ENCODE peak calls at places on chromosomes 7 and 10, in eight cellular contexts. H is choroid plexus epithelial cell, C is astrocyte of the cerebellum, W is GM06990, R is fibroblast of villous mesenchyme, F is WERI-Rb-1, Z is mesenchymal stem cell, U is stomach. M is an unnamed sample.
A peak's percentile ranks its signal among the peaks of the same experiment; 100 is the strongest.

GRCh38 chr7:158560386-158560785 is 27.2 kb downstream of the PTPRN2 start:
- DNase-seq in H (no peak), C (no peak), W (no peak), R (no peak), F (no peak), Z (no peak), U (no peak), M (no peak)

GRCh38 chr10:124744688-124745055 is 494 bp upstream of the FAM53B start:
- DNase-seq in H (peak; percentile 88), C (peak; percentile 40), W (no peak), R (peak; percentile 76), F (no peak), Z (peak; percentile 75), U (no peak), M (no peak)

GRCh38 chr10:28429573-28430216 is 103.2 kb upstream of the WAC start:
- DNase-seq in H (peak; percentile 6), C (no peak), W (no peak), R (no peak), F (no peak), Z (peak; percentile 3), U (no peak), M (no peak)

GRCh38 chr10:52775132-52775647 is 2.6 kb upstream of the MBL2 start:
- DNase-seq in H (no peak), C (no peak), W (no peak), R (no peak), F (no peak), Z (no peak), U (no peak), M (no peak)

GRCh38 chr7:13077466-13077865 is 390.0 kb downstream of the ARL4A start:
- DNase-seq in H (peak; percentile 64), C (peak; percentile 5), W (no peak), R (peak; percentile 41), F (no peak), Z (peak; percentile 40), U (no peak), M (no peak)

GRCh38 chr7:54995631-54996340 is 23.0 kb upstream of the EGFR start:
- DNase-seq in H (peak; percentile 47), C (no peak), W (no peak), R (peak; percentile 63), F (no peak), Z (peak; percentile 46), U (no peak), M (peak; percentile 94)

GRCh38 chr10:120392671-120393079 is 64.4 kb upstream of the PLPP4 start:
- DNase-seq in H (no peak), C (no peak), W (no peak), R (no peak), F (no peak), Z (no peak), U (peak; percentile 57), M (peak; percentile 63)

GRCh38 chr10:101008823-101009423 is 9.3 kb downstream of the LZTS2 start:
- DNase-seq in H (no peak), C (no peak), W (no peak), R (no peak), F (no peak), Z (no peak), U (no peak), M (no peak)

GRCh38 chr10:63986536-63986935 is 465.3 kb downstream of the REEP3 start:
- DNase-seq in H (no peak), C (no peak), W (no peak), R (no peak), F (no peak), Z (no peak), U (no peak), M (no peak)

GRCh38 chr7:88688222-88688621 is 71.3 kb upstream of the ZNF804B start:
- DNase-seq in H (no peak), C (no peak), W (no peak), R (no peak), F (no peak), Z (no peak), U (no peak), M (no peak)

GRCh38 chr7:19919156-19920085 is 146.0 kb upstream of the TMEM196 start:
- DNase-seq in H (peak; percentile 60), C (no peak), W (no peak), R (no peak), F (no peak), Z (no peak), U (no peak), M (no peak)
- H3K4me3 ChIP-seq in H (no peak overlapping the region), C (no peak overlapping the region), W (no peak overlapping the region), R (no peak overlapping the region), F (no peak overlapping the region), Z (no peak overlapping the region), U (no peak overlapping the region), M (no peak overlapping the region)

DNA sequence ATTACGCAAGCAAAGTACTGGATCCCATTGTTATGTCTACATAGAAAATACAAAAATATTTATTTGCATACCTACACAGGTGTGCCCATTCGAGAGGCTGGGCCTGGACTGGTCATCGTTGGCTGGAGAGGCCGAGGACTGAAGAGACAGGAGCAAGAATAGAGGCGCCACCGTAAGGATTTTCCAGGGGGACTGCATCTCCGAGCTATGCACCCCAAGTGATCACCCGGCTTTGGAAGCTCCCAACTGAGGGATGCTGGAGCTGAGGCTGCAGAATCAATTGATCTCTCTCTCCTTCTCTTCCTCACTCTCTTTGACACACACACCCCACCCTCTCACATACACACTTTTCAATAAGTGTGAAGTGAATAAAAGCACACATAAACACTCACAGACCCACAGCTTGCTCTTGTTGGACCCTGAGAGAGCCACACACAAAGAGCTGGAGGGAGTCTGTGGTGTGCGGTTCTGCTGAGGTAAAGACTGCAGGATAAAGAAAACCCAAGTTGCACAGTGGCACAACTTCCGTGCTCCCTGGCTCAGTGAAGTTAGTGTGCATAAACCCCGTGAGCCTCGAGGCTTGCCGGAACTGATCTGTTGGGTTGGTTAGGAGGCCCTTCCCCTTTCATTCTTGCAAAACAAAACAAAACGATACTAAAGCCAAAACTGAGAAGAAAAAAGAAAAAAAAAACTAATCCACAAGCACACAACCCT is at the start of gene AOAH:
- DNase-seq in H (peak; percentile 12), C (no peak), W (peak; percentile 21), R (no peak), F (no peak), Z (no peak), U (peak; percentile 64), M (no peak)
- H3K4me3 ChIP-seq in H (no peak within 1 kb of the TSS), C (no peak within 1 kb of the TSS), W (no peak within 1 kb of the TSS), R (no peak within 1 kb of the TSS), F (no peak within 1 kb of the TSS), Z (no peak within 1 kb of the TSS), U (peak within 1 kb of the TSS; percentile 22), M (no peak within 1 kb of the TSS)

GRCh38 chr10:67863094-67863493 is 21.4 kb upstream of the SIRT1 start:
- DNase-seq in H (no peak), C (no peak), W (no peak), R (no peak), F (no peak), Z (no peak), U (no peak), M (no peak)

GRCh38 chr10:67858971-67859370 is 21.0 kb upstream of the DNAJC12 start:
- DNase-seq in H (no peak), C (no peak), W (no peak), R (no peak), F (no peak), Z (no peak), U (no peak), M (no peak)

GRCh38 chr10:67864560-67865371 is 19.7 kb upstream of the SIRT1 start:
- DNase-seq in H (no peak), C (no peak), W (no peak), R (no peak), F (no peak), Z (no peak), U (no peak), M (no peak)

GRCh38 chr10:67861750-67862460 is 22.6 kb upstream of the SIRT1 start:
- DNase-seq in H (no peak), C (no peak), W (no peak), R (no peak), F (no peak), Z (no peak), U (no peak), M (no peak)
- H3K4me3 ChIP-seq in H (no peak overlapping the region), C (no peak overlapping the region), W (no peak overlapping the region), R (no peak overlapping the region), F (no peak overlapping the region), Z (no peak overlapping the region), U (no peak overlapping the region), M (no peak overlapping the region)

DNA sequence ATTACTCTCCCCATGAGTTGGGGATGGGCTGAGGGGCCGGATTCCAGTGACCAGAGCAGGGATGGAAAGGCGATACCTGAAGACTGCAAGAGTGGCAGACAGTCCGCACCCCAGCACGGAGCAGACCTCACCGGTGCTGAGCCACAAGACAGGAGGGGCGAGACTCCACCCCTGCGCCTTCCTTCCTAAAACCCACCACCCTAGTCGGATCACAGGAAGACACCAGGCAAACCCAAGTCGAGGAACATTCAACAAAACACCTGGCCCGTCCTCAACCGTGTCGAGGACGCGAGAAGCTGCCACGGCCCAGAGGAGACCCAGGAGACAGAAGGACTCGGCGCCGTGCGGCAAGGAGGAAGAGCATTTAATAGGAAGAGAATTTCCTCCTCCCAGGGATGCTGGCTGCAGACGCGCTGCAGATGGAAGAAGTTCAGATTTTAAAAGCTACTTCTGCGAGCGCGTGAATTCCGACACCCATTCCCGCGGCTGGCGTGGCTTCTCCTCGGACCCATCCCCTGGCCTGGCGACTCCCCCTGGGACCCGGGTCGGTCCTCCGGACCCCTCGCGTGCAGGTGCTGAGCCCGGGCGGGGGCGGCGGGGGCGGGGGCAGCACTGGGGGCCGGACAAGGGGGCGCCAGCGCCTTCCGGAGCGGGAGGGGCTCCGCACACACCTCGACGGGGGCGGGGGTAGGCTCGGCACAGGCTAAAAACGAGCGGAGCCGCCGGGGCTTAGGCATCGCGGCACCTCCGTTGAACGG is 573 bp upstream of the UTF1 start:
- DNase-seq in H (no peak), C (no peak), W (no peak), R (no peak), F (no peak), Z (no peak), U (no peak), M (no peak)
- H3K4me3 ChIP-seq in H (no peak overlapping the region), C (no peak overlapping the region), W (no peak overlapping the region), R (no peak overlapping the region), F (no peak overlapping the region), Z (no peak overlapping the region), U (no peak overlapping the region), M (no peak overlapping the region)

GRCh38 chr7:45919231-45919825 is 1.7 kb downstream of the IGFBP3 start:
- DNase-seq in H (no peak), C (no peak), W (no peak), R (no peak), F (no peak), Z (peak; percentile 8), U (no peak), M (no peak)
- H3K4me3 ChIP-seq in H (peak overlapping the region; percentile 55), C (peak overlapping the region; percentile 57), W (no peak overlapping the region), R (peak overlapping the region; percentile 87), F (no peak overlapping the region), Z (peak overlapping the region; percentile 88), U (peak overlapping the region; percentile 56), M (peak overlapping the region; percentile 64)

DNA sequence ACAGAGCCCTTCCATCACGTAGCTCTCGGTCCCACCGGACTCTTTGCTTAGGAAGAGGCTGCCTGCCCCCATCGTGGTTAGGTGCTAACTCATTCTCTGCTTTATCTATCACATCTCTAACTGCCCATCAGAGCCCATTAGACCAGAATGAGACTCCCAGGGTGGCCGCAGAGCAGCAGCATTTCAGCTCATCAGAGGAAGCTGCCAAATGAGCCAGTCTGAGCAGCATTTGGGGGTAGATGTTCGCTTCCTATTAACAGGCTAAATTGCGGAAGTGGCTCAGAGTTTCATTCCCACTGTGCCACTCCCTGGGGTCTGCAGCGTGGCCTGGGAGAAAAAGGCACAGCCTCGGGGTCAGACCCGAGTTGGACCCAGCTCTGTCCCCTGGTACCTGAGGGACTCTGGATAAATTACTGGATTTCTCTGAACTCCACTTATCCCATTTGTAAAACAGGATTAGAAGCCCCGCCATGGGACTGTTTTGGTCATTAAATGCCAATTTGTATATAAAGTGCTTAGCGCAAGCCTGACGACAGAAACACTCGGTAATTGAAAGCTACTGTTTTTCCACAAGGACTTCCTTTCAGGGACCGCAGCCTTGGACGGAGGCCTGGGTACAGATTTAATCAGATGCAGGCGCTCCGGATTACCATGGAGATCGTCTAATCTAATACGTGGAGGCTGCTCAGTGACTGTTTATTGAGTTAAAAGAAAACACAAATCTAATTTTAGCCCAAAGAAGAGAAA is 73.7 kb upstream of the PRLHR start:
- DNase-seq in H (peak; percentile 47), C (peak; percentile 78), W (no peak), R (peak; percentile 85), F (no peak), Z (peak; percentile 6), U (no peak), M (peak; percentile 16)
- H3K4me3 ChIP-seq in H (no peak overlapping the region), C (no peak overlapping the region), W (no peak overlapping the region), R (no peak overlapping the region), F (no peak overlapping the region), Z (peak overlapping the region; percentile 29), U (no peak overlapping the region), M (no peak overlapping the region)

M was measured in epithelial cell of proximal tubule.